ENCODE peak calls at places on chromosomes 7 and 10, in eight cellular contexts. G is BE2C, W is COR-L47, K is hepatocyte, P is activated T-cell treated with anti-CD3 and anti-CD28 coated beads for 4 hours, B is ecto neural progenitor cell, O is NCI-H1417, Q is T-helper 2 cell. H is an unnamed sample.

GRCh38 chr7:148058092-148058491 is 532.5 kb upstream of the C7orf33 start:
- DNase-seq in W (peak), Q (no peak), K (no peak), B (no peak), G (no peak), O (peak), P (no peak), H (peak)

GRCh38 chr10:50627443-50627842 is 3.7 kb upstream of the SGMS1 start:
- DNase-seq in G (no peak), K (no peak), O (no peak), B (no peak), Q (no peak), W (no peak), P (no peak), H (no peak)

GRCh38 chr7:45198986-45199385 is 41.4 kb downstream of the RAMP3 start:
- DNase-seq in P (no peak), G (no peak), O (no peak), W (no peak), B (no peak), Q (no peak), K (no peak), H (no peak)

GRCh38 chr10:121681171-121681752 is 83.0 kb upstream of the FGFR2 start:
- DNase-seq in K (no peak), B (peak), O (no peak), G (no peak), Q (no peak), P (no peak), W (no peak), H (no peak)

GRCh38 chr10:42932735-42933453 is 144.0 kb upstream of the RET start:
- DNase-seq in P (peak), G (no peak), W (no peak), O (peak), Q (no peak), B (peak), K (peak), H (peak)

GRCh38 chr7:50266893-50267386 is 37.6 kb upstream of the IKZF1 start:
- DNase-seq in G (no peak), B (no peak), P (peak), Q (peak), K (no peak), O (no peak), W (no peak), H (no peak)

GRCh38 chr10:111579473-111579872 is 502.6 kb downstream of the ADRA2A start:
- DNase-seq in W (no peak), K (no peak), Q (no peak), O (no peak), B (no peak), P (no peak), G (no peak), H (no peak)

GRCh38 chr7:142469653-142470335 is 211.9 kb upstream of the PRSS58 start:
- DNase-seq in P (no peak), B (no peak), W (no peak), Q (no peak), O (no peak), G (no peak), K (no peak), H (no peak)

GRCh38 chr7:66634816-66635215 is 6.1 kb downstream of the KCTD7 start:
- DNase-seq in G (no peak), Q (no peak), W (no peak), P (no peak), K (no peak), O (no peak), B (no peak), H (no peak)

GRCh38 chr10:46216836-46217748 is 69.7 kb upstream of the ANTXRL start:
- DNase-seq in W (no peak), O (no peak), P (no peak), B (no peak), Q (no peak), G (no peak), K (no peak), H (no peak)

GRCh38 chr7:15628876-15629275 is 57.6 kb downstream of the MEOX2 start:
- DNase-seq in Q (no peak), G (no peak), W (no peak), P (no peak), O (no peak), B (no peak), K (no peak), H (no peak)

GRCh38 chr10:11874568-11875182 is 51.5 kb downstream of the PROSER2 start:
- DNase-seq in G (peak), O (peak), K (peak), W (peak), P (peak), B (peak), Q (no peak), H (peak)